ENCODE peak calls at places on chromosomes 4 and X, in nine cellular contexts. N is fibroblast of the aortic adventitia, R is B cell, C is cardiac fibroblast, W is SK-N-SH, S is progenitor cell of endocrine pancreas, G is WERI-Rb-1, A is osteocyte, Q is fibroblast of lung. M is an unnamed sample.

GRCh38 chr4:31964691-31965090 is 1244.5 kb downstream of the PCDH7 start:
- DNase-seq in G (no peak), C (no peak), S (no peak), A (no peak), R (no peak), Q (no peak), W (no peak), N (no peak), M (no peak)

GRCh38 chrX:47112316-47112954 is 32.1 kb downstream of the NDUFB11 start:
- DNase-seq in G (no peak), A (peak; percentile 64), S (no peak), C (no peak), N (peak; percentile 29), W (no peak), Q (peak; percentile 11), R (no peak), M (no peak)

GRCh38 chr4:8775751-8776355 is 95.8 kb downstream of the HMX1 start:
- DNase-seq in R (no peak), A (no peak), Q (no peak), S (no peak), W (no peak), N (no peak), G (no peak), C (no peak), M (no peak)

GRCh38 chr4:10728016-10728415 is 43.4 kb upstream of the CLNK start:
- DNase-seq in S (no peak), G (no peak), C (no peak), W (no peak), A (no peak), Q (no peak), R (no peak), N (no peak), M (no peak)

GRCh38 chrX:121000589-121000988 is 15.0 kb upstream of the CT47A1 start:
- DNase-seq in G (no peak), S (no peak), C (peak; percentile 58), N (peak; percentile 22), W (peak; percentile 3), A (no peak), Q (peak; percentile 9), R (no peak), M (no peak)

GRCh38 chr4:189815404-189816192 is 125.1 kb upstream of the FRG1 start:
- DNase-seq in W (no peak), A (no peak), R (no peak), G (no peak), N (no peak), Q (no peak), S (no peak), C (no peak), M (no peak)

GRCh38 chrX:790780-791360 is 160.3 kb downstream of the SHOX start:
- DNase-seq in N (no peak), G (no peak), C (no peak), Q (no peak), S (no peak), W (no peak), R (no peak), A (no peak), M (no peak)

GRCh38 chr4:141020801-141021261 is 112.4 kb downstream of the RNF150 start:
- DNase-seq in G (no peak), W (no peak), S (no peak), Q (peak; percentile 86), C (peak; percentile 26), A (no peak), R (no peak), N (peak; percentile 14), M (no peak)

GRCh38 chr4:66929748-66930147 is 615.6 kb downstream of the CENPC start:
- DNase-seq in W (no peak), Q (no peak), A (no peak), G (no peak), R (no peak), C (no peak), N (no peak), S (no peak), M (no peak)

GRCh38 chrX:120672389-120672788 is 42.5 kb upstream of the C1GALT1C1 start:
- DNase-seq in R (no peak), A (no peak), C (peak; percentile 96), W (no peak), N (peak; percentile 86), S (no peak), Q (peak; percentile 84), G (no peak), M (peak; percentile 10)

GRCh38 chrX:136477026-136477425 is 10.7 kb upstream of the BRS3 start:
- DNase-seq in A (no peak), W (peak; percentile 5), N (no peak), R (no peak), G (peak; percentile 8), C (no peak), Q (no peak), S (no peak), M (no peak)

GRCh38 chrX:9614016-9614415 is 149.2 kb downstream of the TBL1X start:
- DNase-seq in S (no peak), W (no peak), R (no peak), C (peak; percentile 69), Q (peak; percentile 92), A (no peak), N (peak; percentile 73), G (no peak), M (no peak)

GRCh38 chrX:68307767-68308166 is 125.5 kb downstream of the OPHN1 start:
- DNase-seq in R (no peak), C (peak; percentile 84), W (no peak), A (no peak), G (no peak), S (no peak), N (peak; percentile 81), Q (peak; percentile 87), M (no peak)

GRCh38 chrX:133880032-133880443 is 105.4 kb downstream of the GPC3 start:
- DNase-seq in Q (no peak), A (no peak), R (no peak), N (no peak), S (no peak), C (no peak), W (no peak), G (no peak), M (no peak)

GRCh38 chr4:6336166-6336565 is 66.5 kb downstream of the WFS1 start:
- DNase-seq in C (no peak), N (no peak), A (no peak), W (no peak), G (no peak), S (no peak), R (no peak), Q (no peak), M (no peak)

GRCh38 chr4:145956288-145956890 is 17.8 kb upstream of the ZNF827 start:
- DNase-seq in G (peak; percentile 50), N (peak; percentile 43), C (peak; percentile 64), R (peak; percentile 73), W (peak; percentile 43), S (peak; percentile 25), Q (peak; percentile 26), A (no peak), M (peak; percentile 20)

GRCh38 chr4:79528241-79528706 is 120.2 kb upstream of the GK2 start:
- DNase-seq in Q (peak; percentile 61), A (no peak), G (no peak), C (peak; percentile 1), S (no peak), W (no peak), N (no peak), R (no peak), M (no peak)

GRCh38 chr4:3855646-3856045 is 89.5 kb downstream of the ADRA2C start:
- DNase-seq in W (no peak), S (no peak), A (no peak), R (no peak), C (no peak), N (no peak), Q (no peak), G (no peak), M (no peak)

DNA sequence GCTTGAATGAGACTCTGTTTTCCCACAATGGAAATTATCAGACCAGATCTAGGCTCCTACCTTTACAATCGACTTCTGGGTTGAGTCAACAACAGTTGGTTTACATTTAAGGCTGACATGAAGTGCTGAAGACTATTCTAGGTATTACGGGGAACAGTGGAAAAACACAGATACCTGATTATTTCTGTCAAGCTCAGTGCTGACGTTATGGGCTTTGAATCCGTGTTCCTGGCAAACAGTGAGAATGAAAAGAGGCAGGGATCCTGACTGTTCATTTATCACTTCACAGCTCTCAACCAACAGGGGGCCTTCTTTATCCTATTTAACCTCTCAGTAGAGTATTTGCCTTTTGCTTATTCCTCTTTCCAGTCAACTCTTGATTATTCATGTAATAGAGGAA is 43.1 kb downstream of the TMEM164 start:
- DNase-seq in G (no peak), R (no peak), N (no peak), W (no peak), C (no peak), Q (no peak), A (no peak), S (no peak), M (no peak)
- TF ChIP-seq CTCF in G (peak; percentile 28), R (no peak), N (no peak), W (peak; percentile 20), C (no peak), Q (peak; percentile 10), A (peak; percentile 6), S (peak; percentile 33), M (no peak)

GRCh38 chr4:104015680-104016079 is 295.9 kb upstream of the TACR3 start:
- DNase-seq in Q (peak; percentile 3), S (no peak), R (no peak), G (peak; percentile 36), W (no peak), C (no peak), A (no peak), N (no peak), M (no peak)
- TF ChIP-seq CTCF in Q (no peak), S (peak; percentile 64), R (no peak), G (peak; percentile 56), W (peak; percentile 43), C (no peak), A (peak; percentile 39), N (no peak), M (peak; percentile 54)

DNA sequence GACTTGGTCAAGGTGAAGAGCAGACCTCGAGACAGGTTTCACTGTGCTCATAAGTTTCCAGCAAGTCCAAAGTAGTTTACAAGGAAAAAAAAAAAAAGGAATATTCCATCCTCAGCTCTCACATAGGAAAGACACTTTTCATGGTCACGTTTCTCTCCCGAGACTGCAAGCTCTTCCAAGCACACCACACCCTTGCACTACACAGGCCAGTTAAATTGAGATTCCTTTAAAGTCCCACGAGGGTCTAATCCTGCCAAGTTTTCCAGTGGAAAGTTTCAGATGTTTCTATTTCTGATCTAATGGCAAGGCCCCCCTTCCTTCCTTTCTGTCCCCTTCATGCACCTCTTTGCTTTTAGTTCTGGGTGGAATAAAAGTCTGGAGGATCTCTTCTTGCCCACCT is 67.9 kb upstream of the PCDH19 start:
- DNase-seq in A (no peak), W (no peak), G (no peak), N (no peak), C (no peak), S (no peak), Q (no peak), R (no peak), M (no peak)
- TF ChIP-seq CTCF in A (no peak), W (no peak), G (no peak), N (no peak), C (no peak), S (no peak), Q (no peak), R (no peak), M (no peak)

DNA sequence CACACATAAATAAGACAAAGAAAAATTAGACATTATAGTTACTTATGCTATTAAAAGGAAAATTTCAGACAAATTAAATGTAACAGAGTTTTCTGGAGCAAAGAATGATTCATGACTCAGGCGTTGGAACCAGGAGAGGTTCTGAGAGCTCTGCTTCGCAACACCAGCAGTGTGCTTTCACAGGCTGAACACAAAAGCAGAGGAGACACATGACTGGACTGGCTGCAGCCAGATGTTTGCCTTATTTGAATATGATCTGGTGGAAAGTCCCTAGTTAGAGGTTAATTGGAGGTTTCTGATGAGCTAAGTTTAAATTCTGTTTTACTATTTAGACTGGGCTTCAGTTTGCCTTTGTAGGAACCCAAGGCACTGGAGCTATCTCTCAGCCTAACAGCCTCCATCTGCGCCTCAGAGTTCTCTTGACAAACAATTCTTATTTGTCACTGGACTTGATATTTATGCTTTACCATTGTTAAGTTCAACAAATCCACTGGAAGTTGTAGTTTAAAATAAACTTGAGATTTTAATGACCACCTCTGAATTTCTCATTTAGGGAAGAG is 16.2 kb downstream of the BOD1L1 start:
- DNase-seq in Q (peak; percentile 56), G (no peak), R (peak; percentile 77), A (no peak), N (peak; percentile 64), W (no peak), C (peak; percentile 65), S (no peak), M (no peak)
- TF ChIP-seq CTCF in Q (no peak), G (no peak), R (no peak), A (no peak), N (no peak), W (no peak), C (no peak), S (no peak), M (no peak)

M was measured in Panc1.